ENCODE peak calls at places on chromosome 5, in seven cellular contexts. One of them, this sample, is unnamed.

GRCh38 chr5:125786021-125786420 is 637.2 kb upstream of the GRAMD2B start:
- DNase-seq in heart left ventricle: no peak
- DNase-seq in ovary: no peak
- DNase-seq in prostate gland: no peak
- DNase-seq in right lobe of liver: no peak
- DNase-seq in sigmoid colon: no peak
- DNase-seq in IMR-90: no peak
- DNase-seq in this sample: no peak

GRCh38 chr5:61767231-61768080 is 435.4 kb downstream of the ZSWIM6 start:
- DNase-seq in heart left ventricle: no peak
- DNase-seq in ovary: no peak
- DNase-seq in prostate gland: no peak
- DNase-seq in right lobe of liver: no peak
- DNase-seq in sigmoid colon: no peak
- DNase-seq in IMR-90: no peak
- DNase-seq in this sample: no peak

GRCh38 chr5:25444697-25445096 is 799.9 kb upstream of the CDH10 start:
- DNase-seq in heart left ventricle: no peak
- DNase-seq in ovary: no peak
- DNase-seq in prostate gland: no peak
- DNase-seq in right lobe of liver: no peak
- DNase-seq in sigmoid colon: no peak
- DNase-seq in IMR-90: no peak
- DNase-seq in this sample: no peak

GRCh38 chr5:81963544-81963943 is 8.3 kb upstream of the ATG10 start:
- DNase-seq in heart left ventricle: no peak
- DNase-seq in ovary: no peak
- DNase-seq in prostate gland: no peak
- DNase-seq in right lobe of liver: no peak
- DNase-seq in sigmoid colon: no peak
- DNase-seq in IMR-90: no peak
- DNase-seq in this sample: no peak

GRCh38 chr5:82512025-82512424 is 233.9 kb upstream of the RPS23 start:
- DNase-seq in heart left ventricle: no peak
- DNase-seq in ovary: no peak
- DNase-seq in prostate gland: no peak
- DNase-seq in right lobe of liver: no peak
- DNase-seq in sigmoid colon: no peak
- DNase-seq in IMR-90: no peak
- DNase-seq in this sample: no peak

GRCh38 chr5:124546643-124547042 is 199.8 kb downstream of the ZNF608 start:
- DNase-seq in heart left ventricle: no peak
- DNase-seq in ovary: no peak
- DNase-seq in prostate gland: no peak
- DNase-seq in right lobe of liver: no peak
- DNase-seq in sigmoid colon: no peak
- DNase-seq in IMR-90: peak; percentile 35
- DNase-seq in this sample: no peak

GRCh38 chr5:135182675-135183074 is 148.6 kb upstream of the PITX1 start:
- DNase-seq in heart left ventricle: no peak
- DNase-seq in ovary: no peak
- DNase-seq in prostate gland: no peak
- DNase-seq in right lobe of liver: no peak
- DNase-seq in sigmoid colon: no peak
- DNase-seq in IMR-90: no peak
- DNase-seq in this sample: no peak

GRCh38 chr5:68544656-68545565 is 329.4 kb downstream of the PIK3R1 start:
- DNase-seq in heart left ventricle: no peak
- DNase-seq in ovary: no peak
- DNase-seq in prostate gland: peak; percentile 66
- DNase-seq in right lobe of liver: no peak
- DNase-seq in sigmoid colon: no peak
- DNase-seq in IMR-90: peak; percentile 45
- DNase-seq in this sample: no peak

GRCh38 chr5:43044181-43044914 is 4.2 kb upstream of the ANXA2R start:
- DNase-seq in heart left ventricle: no peak
- DNase-seq in ovary: peak; percentile 39
- DNase-seq in prostate gland: no peak
- DNase-seq in right lobe of liver: no peak
- DNase-seq in sigmoid colon: no peak
- DNase-seq in IMR-90: peak; percentile 68
- DNase-seq in this sample: no peak

GRCh38 chr5:139131881-139132480 is 66.2 kb downstream of the SIL1 start:
- DNase-seq in heart left ventricle: no peak
- DNase-seq in ovary: peak; percentile 52
- DNase-seq in prostate gland: no peak
- DNase-seq in right lobe of liver: no peak
- DNase-seq in sigmoid colon: no peak
- DNase-seq in IMR-90: peak; percentile 16
- DNase-seq in this sample: no peak

GRCh38 chr5:77143998-77144836 is 57.1 kb upstream of the ZBED3 start:
- DNase-seq in heart left ventricle: peak; percentile 69
- DNase-seq in ovary: peak; percentile 71
- DNase-seq in prostate gland: peak; percentile 80
- DNase-seq in right lobe of liver: peak; percentile 71
- DNase-seq in sigmoid colon: peak; percentile 86
- DNase-seq in IMR-90: peak; percentile 79
- DNase-seq in this sample: peak; percentile 71

GRCh38 chr5:65020492-65020891 is 251.8 kb downstream of the CWC27 start:
- DNase-seq in heart left ventricle: no peak
- DNase-seq in ovary: no peak
- DNase-seq in prostate gland: no peak
- DNase-seq in right lobe of liver: no peak
- DNase-seq in sigmoid colon: no peak
- DNase-seq in IMR-90: peak; percentile 60
- DNase-seq in this sample: no peak

GRCh38 chr5:178090856-178091255 is 22.5 kb upstream of the N4BP3 start:
- DNase-seq in heart left ventricle: no peak
- DNase-seq in ovary: no peak
- DNase-seq in prostate gland: no peak
- DNase-seq in right lobe of liver: no peak
- DNase-seq in sigmoid colon: no peak
- DNase-seq in IMR-90: no peak
- DNase-seq in this sample: no peak

GRCh38 chr5:141431286-141431685 is 979 bp downstream of the PCDHGA12 start:
- DNase-seq in heart left ventricle: no peak
- DNase-seq in ovary: no peak
- DNase-seq in prostate gland: no peak
- DNase-seq in right lobe of liver: no peak
- DNase-seq in sigmoid colon: no peak
- DNase-seq in IMR-90: no peak
- DNase-seq in this sample: no peak

GRCh38 chr5:17248999-17249634 is 31.7 kb downstream of the BASP1 start:
- DNase-seq in heart left ventricle: no peak
- DNase-seq in ovary: no peak
- DNase-seq in prostate gland: no peak
- DNase-seq in right lobe of liver: no peak
- DNase-seq in sigmoid colon: no peak
- DNase-seq in IMR-90: peak; percentile 99
- DNase-seq in this sample: no peak

GRCh38 chr5:109853362-109853761 is 163.6 kb downstream of the MAN2A1 start:
- DNase-seq in heart left ventricle: no peak
- DNase-seq in ovary: no peak
- DNase-seq in prostate gland: no peak
- DNase-seq in right lobe of liver: no peak
- DNase-seq in sigmoid colon: no peak
- DNase-seq in IMR-90: no peak
- DNase-seq in this sample: no peak

GRCh38 chr5:168726342-168726741 is 147.2 kb upstream of the PANK3 start:
- DNase-seq in heart left ventricle: no peak
- DNase-seq in ovary: no peak
- DNase-seq in prostate gland: no peak
- DNase-seq in right lobe of liver: no peak
- DNase-seq in sigmoid colon: no peak
- DNase-seq in IMR-90: no peak
- DNase-seq in this sample: no peak

GRCh38 chr5:170348069-170348702 is 41.0 kb downstream of the KCNMB1 start:
- DNase-seq in heart left ventricle: no peak
- DNase-seq in ovary: no peak
- DNase-seq in prostate gland: no peak
- DNase-seq in right lobe of liver: no peak
- DNase-seq in sigmoid colon: peak; percentile 55
- DNase-seq in IMR-90: no peak
- DNase-seq in this sample: no peak

GRCh38 chr5:68924490-68925145 is 169.2 kb upstream of the SLC30A5 start:
- DNase-seq in heart left ventricle: no peak
- DNase-seq in ovary: no peak
- DNase-seq in prostate gland: no peak
- DNase-seq in right lobe of liver: no peak
- DNase-seq in sigmoid colon: no peak
- DNase-seq in IMR-90: peak; percentile 41
- DNase-seq in this sample: no peak

GRCh38 chr5:35922468-35922867 is 16.0 kb downstream of the CAPSL start:
- DNase-seq in heart left ventricle: no peak
- DNase-seq in ovary: no peak
- DNase-seq in prostate gland: no peak
- DNase-seq in right lobe of liver: no peak
- DNase-seq in sigmoid colon: no peak
- DNase-seq in IMR-90: no peak
- DNase-seq in this sample: no peak

GRCh38 chr5:136032564-136032963 is 3.8 kb downstream of the TGFBI start:
- DNase-seq in heart left ventricle: no peak
- DNase-seq in ovary: no peak
- DNase-seq in prostate gland: no peak
- DNase-seq in right lobe of liver: no peak
- DNase-seq in sigmoid colon: peak; percentile 66
- DNase-seq in IMR-90: peak; percentile 86
- DNase-seq in this sample: no peak

GRCh38 chr5:181223041-181223728 is at the start of gene TRIM41:
- DNase-seq in heart left ventricle: peak; percentile 99
- DNase-seq in ovary: peak; percentile 99
- DNase-seq in prostate gland: peak; percentile 95
- DNase-seq in right lobe of liver: peak; percentile 99
- DNase-seq in sigmoid colon: peak; percentile 100
- DNase-seq in IMR-90: peak; percentile 98
- DNase-seq in this sample: peak; percentile 99
- TF ChIP-seq POLR2A in heart left ventricle: peak; percentile 71
- TF ChIP-seq POLR2A in ovary: peak; percentile 95
- TF ChIP-seq POLR2A in prostate gland: peak; percentile 68
- TF ChIP-seq POLR2A in right lobe of liver: peak; percentile 94
- TF ChIP-seq POLR2A in sigmoid colon: peak; percentile 91
- TF ChIP-seq POLR2A in IMR-90: peak; percentile 95
- TF ChIP-seq POLR2A in this sample: peak; percentile 96

DNA sequence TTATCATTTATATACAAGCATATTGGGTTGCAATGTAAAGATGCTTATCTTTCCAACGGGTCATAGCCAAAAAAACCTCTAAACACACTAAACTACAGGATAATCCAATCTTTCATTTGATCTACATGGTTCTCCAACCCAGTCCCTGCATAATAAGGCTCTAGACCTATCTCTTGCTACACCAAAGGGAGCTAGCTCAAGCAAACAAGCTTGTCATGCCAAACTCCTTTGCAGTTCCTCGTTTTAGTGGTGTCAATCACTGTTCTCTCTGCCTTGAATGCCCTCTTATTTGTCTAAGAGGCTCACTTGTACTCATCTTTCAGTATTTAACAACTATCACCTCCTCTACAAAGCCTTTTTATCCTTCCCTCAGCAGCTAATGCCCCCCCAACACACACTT is 5.6 kb downstream of the HOMER1 start:
- DNase-seq in heart left ventricle: no peak
- DNase-seq in ovary: no peak
- DNase-seq in prostate gland: no peak
- DNase-seq in right lobe of liver: no peak
- DNase-seq in sigmoid colon: no peak
- DNase-seq in IMR-90: no peak
- DNase-seq in this sample: no peak
- H3K4me1 ChIP-seq in heart left ventricle: no peaks in the 10 kb centered on the region
- H3K4me1 ChIP-seq in ovary: peaks cover 2% of the 10 kb centered on the region
- H3K4me1 ChIP-seq in prostate gland: no peaks in the 10 kb centered on the region
- H3K4me1 ChIP-seq in right lobe of liver: no peaks in the 10 kb centered on the region
- H3K4me1 ChIP-seq in sigmoid colon: no peaks in the 10 kb centered on the region
- H3K4me1 ChIP-seq in IMR-90: peaks cover 11% of the 10 kb centered on the region
- H3K4me1 ChIP-seq in this sample: peaks cover 15% of the 10 kb centered on the region

GRCh38 chr5:143401253-143401845 is 2.1 kb downstream of the NR3C1 start:
- DNase-seq in heart left ventricle: no peak
- DNase-seq in ovary: no peak
- DNase-seq in prostate gland: no peak
- DNase-seq in right lobe of liver: no peak
- DNase-seq in sigmoid colon: no peak
- DNase-seq in IMR-90: peak; percentile 52
- DNase-seq in this sample: no peak

GRCh38 chr5:143400541-143401252 is 2.8 kb downstream of the NR3C1 start:
- DNase-seq in heart left ventricle: peak; percentile 23
- DNase-seq in ovary: no peak
- DNase-seq in prostate gland: no peak
- DNase-seq in right lobe of liver: no peak
- DNase-seq in sigmoid colon: no peak
- DNase-seq in IMR-90: peak; percentile 60
- DNase-seq in this sample: no peak

GRCh38 chr5:143398451-143399237 is 4.8 kb downstream of the NR3C1 start:
- DNase-seq in heart left ventricle: no peak
- DNase-seq in ovary: no peak
- DNase-seq in prostate gland: no peak
- DNase-seq in right lobe of liver: no peak
- DNase-seq in sigmoid colon: no peak
- DNase-seq in IMR-90: peak; percentile 12
- DNase-seq in this sample: no peak

GRCh38 chr5:143398053-143398355 is 5.5 kb downstream of the NR3C1 start:
- DNase-seq in heart left ventricle: no peak
- DNase-seq in ovary: no peak
- DNase-seq in prostate gland: no peak
- DNase-seq in right lobe of liver: no peak
- DNase-seq in sigmoid colon: no peak
- DNase-seq in IMR-90: no peak
- DNase-seq in this sample: no peak

GRCh38 chr5:143399616-143400540 is 3.6 kb downstream of the NR3C1 start:
- DNase-seq in heart left ventricle: no peak
- DNase-seq in ovary: no peak
- DNase-seq in prostate gland: no peak
- DNase-seq in right lobe of liver: no peak
- DNase-seq in sigmoid colon: no peak
- DNase-seq in IMR-90: no peak
- DNase-seq in this sample: no peak
- H3K4me3 ChIP-seq in heart left ventricle: peak overlapping the region; percentile 27
- H3K4me3 ChIP-seq in ovary: peak overlapping the region; percentile 26
- H3K4me3 ChIP-seq in prostate gland: no peak overlapping the region
- H3K4me3 ChIP-seq in right lobe of liver: peak overlapping the region; percentile 88
- H3K4me3 ChIP-seq in sigmoid colon: peak overlapping the region; percentile 89
- H3K4me3 ChIP-seq in IMR-90: peak overlapping the region; percentile 97
- H3K4me3 ChIP-seq in this sample: no peak overlapping the region

GRCh38 chr5:171390883-171391677 is 3.4 kb downstream of the NPM1 start:
- DNase-seq in heart left ventricle: no peak
- DNase-seq in ovary: no peak
- DNase-seq in prostate gland: no peak
- DNase-seq in right lobe of liver: no peak
- DNase-seq in sigmoid colon: no peak
- DNase-seq in IMR-90: no peak
- DNase-seq in this sample: no peak

GRCh38 chr5:171387970-171388815 is 544 bp downstream of the NPM1 start:
- DNase-seq in heart left ventricle: peak; percentile 77
- DNase-seq in ovary: peak; percentile 85
- DNase-seq in prostate gland: peak; percentile 53
- DNase-seq in right lobe of liver: peak; percentile 81
- DNase-seq in sigmoid colon: peak; percentile 88
- DNase-seq in IMR-90: peak; percentile 75
- DNase-seq in this sample: peak; percentile 83

GRCh38 chr5:171387255-171387969 is at the start of gene NPM1:
- DNase-seq in heart left ventricle: peak; percentile 97
- DNase-seq in ovary: peak; percentile 98
- DNase-seq in prostate gland: peak; percentile 97
- DNase-seq in right lobe of liver: peak; percentile 98
- DNase-seq in sigmoid colon: peak; percentile 99
- DNase-seq in IMR-90: peak; percentile 98
- DNase-seq in this sample: peak; percentile 98

GRCh38 chr5:171386861-171387254 is 791 bp upstream of the NPM1 start:
- DNase-seq in heart left ventricle: no peak
- DNase-seq in ovary: no peak
- DNase-seq in prostate gland: no peak
- DNase-seq in right lobe of liver: no peak
- DNase-seq in sigmoid colon: no peak
- DNase-seq in IMR-90: peak; percentile 12
- DNase-seq in this sample: no peak

GRCh38 chr5:171388816-171389168 is 1.1 kb downstream of the NPM1 start:
- DNase-seq in heart left ventricle: no peak
- DNase-seq in ovary: no peak
- DNase-seq in prostate gland: no peak
- DNase-seq in right lobe of liver: no peak
- DNase-seq in sigmoid colon: no peak
- DNase-seq in IMR-90: no peak
- DNase-seq in this sample: no peak
- TF ChIP-seq POLR2A in heart left ventricle: no peak
- TF ChIP-seq POLR2A in ovary: no peak
- TF ChIP-seq POLR2A in prostate gland: no peak
- TF ChIP-seq POLR2A in right lobe of liver: no peak
- TF ChIP-seq POLR2A in sigmoid colon: no peak
- TF ChIP-seq POLR2A in IMR-90: no peak
- TF ChIP-seq POLR2A in this sample: no peak

This sample was measured in transverse colon.